ENCODE peak calls at places on chromosomes 11 and 22, in ten cellular contexts. T is HCT116, G is right atrium auricular region, O is heart left ventricle, A is IMR-90, Q is gastrocnemius medialis, D is sigmoid colon, S is Caco-2, M is SK-N-SH, C is PC-3. L is an unnamed sample.

GRCh38 chr11:8031248-8032115 is 44.3 kb downstream of the EIF3F start:
- DNase-seq in D (no peak), O (no peak), M (peak; percentile 23), T (no peak), S (no peak), Q (no peak), C (no peak), A (no peak), G (peak; percentile 42), L (no peak)

GRCh38 chr11:118002010-118002540 is 15.9 kb downstream of the IL10RA start:
- DNase-seq in M (no peak), T (no peak), S (peak; percentile 21), O (no peak), C (no peak), A (no peak), D (no peak), G (peak; percentile 55), Q (no peak), L (no peak)

GRCh38 chr11:127627629-127628462 is 627.3 kb upstream of the KIRREL3 start:
- DNase-seq in C (no peak), T (no peak), S (no peak), G (no peak), M (no peak), Q (no peak), O (no peak), D (no peak), A (peak; percentile 4), L (no peak)

GRCh38 chr11:11347583-11347982 is 5.5 kb downstream of the CSNK2A3 start:
- DNase-seq in G (no peak), D (peak; percentile 74), Q (no peak), T (no peak), M (no peak), O (peak; percentile 59), A (no peak), S (no peak), C (no peak), L (no peak)

GRCh38 chr11:32870676-32871075 is 21.9 kb upstream of the QSER1 start:
- DNase-seq in O (no peak), D (no peak), C (peak; percentile 38), S (peak; percentile 63), Q (no peak), A (no peak), G (no peak), M (peak; percentile 48), T (no peak), L (no peak)

GRCh38 chr11:1179641-1180040 is 21.9 kb downstream of the MUC5AC start:
- DNase-seq in S (no peak), T (no peak), G (no peak), D (no peak), O (no peak), Q (no peak), M (no peak), C (no peak), A (no peak), L (no peak)

GRCh38 chr11:10990637-10991036 is 132.8 kb upstream of the ZBED5 start:
- DNase-seq in G (no peak), S (no peak), D (no peak), Q (no peak), O (no peak), C (peak; percentile 55), A (no peak), T (no peak), M (no peak), L (no peak)

GRCh38 chr11:112211556-112211955 is 14.7 kb upstream of the PTS start:
- DNase-seq in T (no peak), Q (no peak), A (no peak), C (no peak), M (no peak), S (no peak), G (no peak), D (no peak), O (no peak), L (no peak)

GRCh38 chr22:47839586-47840245 is 1077.3 kb downstream of the TBC1D22A start:
- DNase-seq in G (no peak), C (no peak), Q (no peak), S (no peak), A (no peak), T (no peak), D (no peak), M (no peak), O (no peak), L (no peak)

GRCh38 chr11:65918211-65919150 is at the start of gene C11orf68:
- DNase-seq in O (no peak), C (peak; percentile 50), S (no peak), D (peak; percentile 80), T (no peak), M (no peak), A (no peak), Q (peak; percentile 46), G (no peak), L (no peak)

DNA sequence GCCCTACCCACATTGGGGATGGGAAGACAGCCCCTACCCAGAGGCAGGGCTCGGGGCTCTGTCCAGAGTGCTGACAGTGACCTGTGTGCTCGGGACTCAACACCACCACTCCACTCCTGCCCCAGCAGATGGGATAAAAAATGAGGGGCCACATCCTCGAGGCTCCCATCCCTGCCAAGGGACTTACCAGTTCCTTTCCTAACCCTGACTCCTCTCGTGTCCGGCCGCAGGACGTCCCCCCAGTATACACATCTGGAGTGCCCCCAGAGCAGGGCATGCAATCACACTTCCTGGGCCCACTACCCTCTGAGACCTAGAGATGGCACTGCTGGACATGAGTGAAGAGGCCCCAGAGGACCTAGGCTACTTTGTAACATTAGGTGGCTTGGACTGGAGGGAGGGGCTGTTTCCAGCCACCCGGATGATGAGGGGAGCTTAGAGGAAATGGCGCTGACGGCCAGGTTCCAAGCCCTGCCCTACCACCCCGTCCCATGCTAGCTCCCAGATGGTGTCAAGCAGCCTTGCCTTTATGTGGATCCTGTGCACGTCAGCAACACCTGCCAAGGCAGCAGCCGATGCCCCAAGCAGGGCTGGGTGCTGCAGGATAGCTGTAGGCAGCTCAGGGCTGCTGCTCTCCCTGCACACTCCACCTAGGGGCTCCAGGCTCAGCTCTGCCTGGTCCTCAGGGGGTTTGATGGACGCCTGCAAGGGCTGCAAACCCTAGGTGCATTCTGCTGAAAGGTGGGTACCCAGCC is 86.6 kb downstream of the DGCR2 start:
- DNase-seq in C (no peak), G (no peak), M (no peak), A (no peak), T (no peak), O (no peak), S (peak; percentile 45), Q (no peak), D (no peak), L (no peak)
- TF ChIP-seq CTCF in C (no peak), G (no peak), M (no peak), A (no peak), T (no peak), O (no peak), S (peak; percentile 8), Q (no peak), D (no peak), L (no peak)

GRCh38 chr11:47607380-47607779 is 13.2 kb upstream of the C1QTNF4 start:
- DNase-seq in M (no peak), S (peak; percentile 22), Q (no peak), T (no peak), G (no peak), C (no peak), O (no peak), A (peak; percentile 96), D (no peak), L (no peak)

GRCh38 chr11:47603295-47603694 is 9.1 kb upstream of the C1QTNF4 start:
- DNase-seq in A (peak; percentile 37), Q (no peak), O (no peak), S (no peak), M (no peak), T (no peak), C (peak; percentile 19), D (no peak), G (no peak), L (no peak)

GRCh38 chr11:47605921-47606320 is 11.7 kb upstream of the C1QTNF4 start:
- DNase-seq in Q (no peak), D (no peak), G (no peak), M (no peak), C (no peak), A (no peak), T (no peak), S (no peak), O (no peak), L (no peak)

GRCh38 chr11:47609675-47610074 is 15.5 kb upstream of the C1QTNF4 start:
- DNase-seq in Q (no peak), G (no peak), M (no peak), A (no peak), S (no peak), T (no peak), D (no peak), C (no peak), O (no peak), L (no peak)

GRCh38 chr11:47606731-47607130 is 12.5 kb upstream of the C1QTNF4 start:
- DNase-seq in A (peak; percentile 24), C (no peak), Q (no peak), G (no peak), O (peak; percentile 34), M (no peak), T (no peak), S (no peak), D (no peak), L (no peak)
- H3K4me1 ChIP-seq in A (peaks cover 8% of the 10 kb centered on the region), C (no peaks in the 10 kb centered on the region), Q (no peaks in the 10 kb centered on the region), G (no peaks in the 10 kb centered on the region), O (peaks cover 29% of the 10 kb centered on the region), M (peaks cover 10% of the 10 kb centered on the region), T (no peaks in the 10 kb centered on the region), S (no peaks in the 10 kb centered on the region), D (peaks cover 10% of the 10 kb centered on the region), L (peaks cover 10% of the 10 kb centered on the region)

DNA sequence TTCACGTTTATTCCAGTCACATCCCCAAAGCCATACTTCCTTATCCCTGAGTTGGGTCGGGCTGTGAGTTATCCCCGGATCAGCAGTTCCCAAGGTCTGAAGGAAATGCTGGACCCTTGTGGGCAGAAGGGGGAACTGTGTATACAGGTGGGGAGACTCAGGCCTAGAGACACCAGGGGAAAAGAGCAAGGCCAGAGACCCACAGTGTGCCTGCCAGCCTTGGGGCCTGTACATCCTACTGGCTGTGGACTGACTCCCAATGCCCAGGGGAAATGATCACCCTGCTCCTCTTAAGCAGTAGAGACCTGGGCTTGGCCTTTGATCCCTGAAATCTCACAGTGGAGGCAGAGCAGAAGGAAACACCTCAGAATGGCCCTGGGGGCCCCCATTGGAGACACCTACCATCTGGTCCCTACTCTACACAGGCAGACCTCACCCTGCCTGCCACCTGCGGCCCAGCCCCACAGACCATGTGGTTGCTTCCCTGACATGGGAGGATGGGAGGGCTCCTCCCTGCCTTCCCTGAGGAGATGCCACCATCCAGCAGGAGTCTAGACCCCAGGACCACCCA is 1.3 kb downstream of the SELENOM start:
- DNase-seq in O (peak; percentile 26), M (no peak), T (no peak), Q (no peak), D (peak; percentile 84), G (no peak), C (no peak), A (no peak), S (no peak), L (no peak)
- TF ChIP-seq CTCF in O (no peak), M (no peak), T (no peak), Q (no peak), D (no peak), G (no peak), C (no peak), A (peak; percentile 21), S (no peak), L (peak; percentile 36)

DNA sequence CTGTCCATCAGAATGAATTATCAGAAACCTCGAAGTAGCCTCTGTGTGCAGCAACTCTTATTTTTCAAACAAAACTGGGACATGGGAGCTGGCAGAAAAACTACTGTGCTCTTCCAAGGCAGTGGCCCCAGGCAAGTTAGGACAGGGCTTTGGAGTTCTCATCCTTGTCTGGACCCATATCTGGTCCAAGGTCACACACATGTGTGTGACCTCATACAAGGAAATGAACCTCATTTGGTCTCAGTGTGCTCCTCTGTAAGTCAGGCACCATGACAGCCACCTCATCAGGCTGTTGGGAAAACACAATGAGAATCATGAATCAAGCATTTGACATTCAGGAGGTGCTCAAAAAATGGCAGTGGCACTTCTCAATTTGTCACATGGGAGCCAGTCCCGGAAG is 25.8 kb downstream of the LARGE1 start:
- DNase-seq in G (no peak), T (no peak), M (no peak), Q (no peak), O (no peak), S (no peak), A (no peak), C (no peak), D (no peak), L (no peak)
- H3K4me1 ChIP-seq in G (no peaks in the 10 kb centered on the region), T (no peaks in the 10 kb centered on the region), M (no peaks in the 10 kb centered on the region), Q (peaks cover 16% of the 10 kb centered on the region), O (peaks cover 38% of the 10 kb centered on the region), S (peaks cover 7% of the 10 kb centered on the region), A (peaks cover 7% of the 10 kb centered on the region), C (no peaks in the 10 kb centered on the region), D (peaks cover 36% of the 10 kb centered on the region), L (peaks cover 7% of the 10 kb centered on the region)

L was measured in thoracic aorta.